ENCODE peak calls at places on chromosomes 3 and 15, in nine cellular contexts. I is GM12878, D is K562, L is A549, Q is HepG2, O is HCT116, Z is endothelial cell of umbilical vein, A is SK-N-SH, B is H1. C is an unnamed sample.

GRCh38 chr3:163476179-163476578 is 1602.1 kb downstream of the SI start:
- DNase-seq in I (no peak), D (no peak), L (no peak), Q (no peak), O (peak; percentile 24), Z (no peak), A (no peak), B (no peak), C (peak; percentile 8)

GRCh38 chr15:76174654-76175053 is 114.9 kb downstream of the TMEM266 start:
- DNase-seq in I (no peak), D (no peak), L (no peak), Q (no peak), O (no peak), Z (no peak), A (no peak), B (no peak), C (no peak)

GRCh38 chr3:44825264-44825925 is 36.3 kb upstream of the TMEM42 start:
- DNase-seq in I (no peak), D (no peak), L (no peak), Q (no peak), O (no peak), Z (no peak), A (peak; percentile 51), B (no peak), C (peak; percentile 3)

GRCh38 chr15:58543664-58544335 is 112.0 kb downstream of the LIPC start:
- DNase-seq in I (no peak), D (peak; percentile 20), L (no peak), Q (no peak), O (no peak), Z (no peak), A (no peak), B (no peak), C (no peak)

GRCh38 chr15:31975446-31976229 is 54.7 kb upstream of the CHRNA7 start:
- DNase-seq in I (no peak), D (no peak), L (no peak), Q (no peak), O (no peak), Z (no peak), A (peak; percentile 79), B (peak; percentile 59), C (peak; percentile 8)

GRCh38 chr3:71152892-71153265 is 430.6 kb downstream of the FOXP1 start:
- DNase-seq in I (no peak), D (no peak), L (no peak), Q (peak; percentile 92), O (no peak), Z (no peak), A (no peak), B (peak; percentile 62), C (no peak)

GRCh38 chr3:32284443-32284842 is 46.0 kb downstream of the CMTM8 start:
- DNase-seq in I (no peak), D (no peak), L (no peak), Q (no peak), O (no peak), Z (no peak), A (no peak), B (no peak), C (no peak)

GRCh38 chr3:170584585-170585007 is 1.3 kb downstream of the SLC7A14 start:
- DNase-seq in I (no peak), D (peak; percentile 76), L (peak; percentile 20), Q (peak; percentile 37), O (no peak), Z (peak; percentile 56), A (peak; percentile 42), B (peak; percentile 96), C (peak; percentile 47)

GRCh38 chr15:91970142-91970541 is 116.6 kb downstream of the SLCO3A1 start:
- DNase-seq in I (no peak), D (no peak), L (no peak), Q (no peak), O (no peak), Z (no peak), A (no peak), B (no peak), C (no peak)

GRCh38 chr3:61632568-61633175 is 71.3 kb downstream of the PTPRG start:
- DNase-seq in I (no peak), D (no peak), L (no peak), Q (no peak), O (no peak), Z (no peak), A (no peak), B (no peak), C (no peak)

GRCh38 chr15:32872606-32873291 is 154.9 kb downstream of the GREM1 start:
- DNase-seq in I (no peak), D (no peak), L (no peak), Q (no peak), O (no peak), Z (no peak), A (no peak), B (no peak), C (no peak)

GRCh38 chr3:189204467-189204866 is 32.7 kb downstream of the TPRG1 start:
- DNase-seq in I (no peak), D (no peak), L (no peak), Q (no peak), O (no peak), Z (no peak), A (peak; percentile 4), B (no peak), C (no peak)

GRCh38 chr15:89837830-89838178 is 23.2 kb upstream of the ANPEP start:
- DNase-seq in I (no peak), D (no peak), L (no peak), Q (no peak), O (no peak), Z (no peak), A (no peak), B (no peak), C (no peak)

GRCh38 chr15:89841306-89841705 is 26.7 kb upstream of the ANPEP start:
- DNase-seq in I (no peak), D (no peak), L (no peak), Q (no peak), O (no peak), Z (no peak), A (no peak), B (no peak), C (no peak)

GRCh38 chr15:89836255-89837133 is 21.8 kb upstream of the ANPEP start:
- DNase-seq in I (no peak), D (no peak), L (no peak), Q (no peak), O (no peak), Z (no peak), A (no peak), B (no peak), C (no peak)

GRCh38 chr15:89837134-89837829 is 22.6 kb upstream of the ANPEP start:
- DNase-seq in I (no peak), D (no peak), L (no peak), Q (no peak), O (no peak), Z (no peak), A (no peak), B (no peak), C (peak; percentile 88)

DNA sequence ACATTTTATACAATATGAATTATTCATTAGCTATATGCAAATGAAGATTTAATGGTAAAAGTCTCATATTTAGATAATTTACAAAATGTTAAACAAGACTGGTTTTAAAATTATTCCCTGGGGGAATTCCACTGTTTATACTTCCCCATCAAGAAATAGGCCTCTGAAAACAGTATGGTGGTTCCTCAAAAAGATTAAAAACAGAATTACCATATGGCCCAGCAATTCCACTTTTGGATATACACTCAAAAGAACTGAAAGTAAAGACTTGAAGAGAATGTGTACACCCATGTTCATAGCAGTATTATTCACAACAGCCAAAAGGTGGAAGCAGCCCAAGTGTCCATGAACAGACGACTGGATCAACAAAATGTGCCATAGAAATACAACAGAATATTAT is 24.8 kb upstream of the ANPEP start:
- DNase-seq in I (no peak), D (no peak), L (no peak), Q (no peak), O (no peak), Z (no peak), A (no peak), B (no peak), C (no peak)
- TF ChIP-seq MAX in I (no peak), D (no peak), L (no peak), Q (no peak), O (no peak), Z (no peak), A (no peak), B (no peak), C (no peak)

GRCh38 chr15:55256281-55257013 is 33.2 kb downstream of the RAB27A start:
- DNase-seq in I (no peak), D (no peak), L (no peak), Q (peak; percentile 5), O (no peak), Z (no peak), A (no peak), B (no peak), C (no peak)
- H3K4me3 ChIP-seq in I (peak overlapping the region; percentile 4), D (no peak overlapping the region), L (no peak overlapping the region), Q (no peak overlapping the region), O (no peak overlapping the region), Z (no peak overlapping the region), A (no peak overlapping the region), B (no peak overlapping the region), C (no peak overlapping the region)

GRCh38 chr15:74820056-74820455 is 6.4 kb upstream of the CPLX3 start:
- DNase-seq in I (no peak), D (no peak), L (no peak), Q (no peak), O (no peak), Z (no peak), A (no peak), B (no peak), C (no peak)

GRCh38 chr15:74815961-74816360 is 3.3 kb downstream of the LMAN1L start:
- DNase-seq in I (no peak), D (no peak), L (no peak), Q (no peak), O (no peak), Z (no peak), A (no peak), B (no peak), C (no peak)

GRCh38 chr15:74815121-74815933 is 2.7 kb downstream of the LMAN1L start:
- DNase-seq in I (no peak), D (no peak), L (no peak), Q (no peak), O (no peak), Z (no peak), A (peak; percentile 53), B (no peak), C (peak; percentile 47)

GRCh38 chr15:74816624-74817369 is 4.2 kb downstream of the LMAN1L start:
- DNase-seq in I (no peak), D (peak; percentile 41), L (no peak), Q (no peak), O (no peak), Z (no peak), A (peak; percentile 59), B (no peak), C (no peak)

DNA sequence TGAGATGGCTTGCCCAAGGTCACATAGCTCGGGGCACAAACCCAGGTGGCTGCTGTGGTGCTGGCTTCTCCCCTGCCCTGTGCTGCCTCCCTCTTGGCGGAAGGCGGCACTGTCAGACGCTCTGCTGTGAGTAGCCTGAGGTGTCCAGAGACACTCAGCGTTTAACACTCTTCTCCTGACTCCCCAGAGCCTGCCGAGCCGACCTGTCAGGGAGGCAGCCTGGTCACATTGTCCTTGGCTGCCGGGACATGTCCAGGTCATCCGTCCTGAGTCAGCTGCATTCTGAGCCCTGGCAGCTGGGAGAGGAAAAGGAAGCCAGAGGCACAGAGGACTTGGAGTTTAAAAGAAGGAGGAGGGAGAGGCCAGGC is 4.7 kb downstream of the LMAN1L start:
- DNase-seq in I (no peak), D (no peak), L (no peak), Q (peak; percentile 56), O (no peak), Z (peak; percentile 43), A (peak; percentile 69), B (no peak), C (no peak)
- TF ChIP-seq CTCF in I (no peak), D (no peak), L (no peak), Q (peak; percentile 82), O (no peak), Z (no peak), A (no peak), B (no peak), C (no peak)

GRCh38 chr3:178966299-178967183 is 105.1 kb downstream of the ZMAT3 start:
- DNase-seq in I (peak; percentile 32), D (no peak), L (no peak), Q (peak; percentile 3), O (peak; percentile 29), Z (peak; percentile 72), A (peak; percentile 19), B (no peak), C (peak; percentile 25)
- TF ChIP-seq MAX in I (no peak), D (no peak), L (no peak), Q (no peak), O (no peak), Z (no peak), A (no peak), B (no peak), C (no peak)

C was measured in NB4.